ENCODE peak calls at places on chromosome X, in six cellular contexts. One of them, this sample, is unnamed.

GRCh38 chrX:5876984-5877655 is 351.5 kb downstream of the NLGN4X start:
- DNase-seq in neural crest cell: peak
- DNase-seq in transverse colon: peak
- DNase-seq in fibroblast of lung: no peak
- DNase-seq in right lobe of liver: no peak
- DNase-seq in heart left ventricle: no peak
- DNase-seq in this sample: peak

GRCh38 chrX:67342138-67342537 is 201.7 kb upstream of the AR start:
- DNase-seq in heart left ventricle: no peak
- DNase-seq in neural crest cell: no peak
- DNase-seq in right lobe of liver: no peak
- DNase-seq in fibroblast of lung: no peak
- DNase-seq in transverse colon: no peak
- DNase-seq in this sample: no peak

GRCh38 chrX:19063030-19063429 is 59.2 kb downstream of the ADGRG2 start:
- DNase-seq in heart left ventricle: no peak
- DNase-seq in right lobe of liver: no peak
- DNase-seq in transverse colon: no peak
- DNase-seq in fibroblast of lung: no peak
- DNase-seq in neural crest cell: no peak
- DNase-seq in this sample: no peak

GRCh38 chrX:16832301-16832700 is 37.9 kb downstream of the RBBP7 start:
- DNase-seq in heart left ventricle: no peak
- DNase-seq in transverse colon: no peak
- DNase-seq in right lobe of liver: no peak
- DNase-seq in neural crest cell: no peak
- DNase-seq in fibroblast of lung: no peak
- DNase-seq in this sample: no peak

GRCh38 chrX:109774706-109775105 is 41.6 kb upstream of the ACSL4 start:
- DNase-seq in heart left ventricle: no peak
- DNase-seq in right lobe of liver: no peak
- DNase-seq in neural crest cell: no peak
- DNase-seq in fibroblast of lung: peak
- DNase-seq in transverse colon: no peak
- DNase-seq in this sample: no peak

GRCh38 chrX:50996930-50997329 is 86.4 kb downstream of the BMP15 start:
- DNase-seq in right lobe of liver: no peak
- DNase-seq in fibroblast of lung: no peak
- DNase-seq in neural crest cell: no peak
- DNase-seq in transverse colon: no peak
- DNase-seq in heart left ventricle: no peak
- DNase-seq in this sample: no peak

GRCh38 chrX:27889878-27890277 is 82.1 kb downstream of the MAGEB10 start:
- DNase-seq in right lobe of liver: no peak
- DNase-seq in fibroblast of lung: no peak
- DNase-seq in heart left ventricle: no peak
- DNase-seq in transverse colon: no peak
- DNase-seq in neural crest cell: no peak
- DNase-seq in this sample: no peak

GRCh38 chrX:9438950-9439494 is 25.8 kb upstream of the TBL1X start:
- DNase-seq in neural crest cell: no peak
- DNase-seq in heart left ventricle: no peak
- DNase-seq in transverse colon: no peak
- DNase-seq in right lobe of liver: no peak
- DNase-seq in fibroblast of lung: no peak
- DNase-seq in this sample: no peak

GRCh38 chrX:42246814-42247213 is 323.5 kb upstream of the CASK start:
- DNase-seq in heart left ventricle: no peak
- DNase-seq in right lobe of liver: no peak
- DNase-seq in neural crest cell: no peak
- DNase-seq in fibroblast of lung: no peak
- DNase-seq in transverse colon: no peak
- DNase-seq in this sample: peak

GRCh38 chrX:115499112-115499805 is 61.7 kb upstream of the PLS3 start:
- DNase-seq in heart left ventricle: no peak
- DNase-seq in right lobe of liver: no peak
- DNase-seq in transverse colon: no peak
- DNase-seq in neural crest cell: no peak
- DNase-seq in fibroblast of lung: no peak
- DNase-seq in this sample: no peak

GRCh38 chrX:135086197-135086854 is 34.0 kb downstream of the ETDB start:
- DNase-seq in heart left ventricle: no peak
- DNase-seq in right lobe of liver: no peak
- DNase-seq in neural crest cell: no peak
- DNase-seq in transverse colon: peak
- DNase-seq in fibroblast of lung: peak
- DNase-seq in this sample: no peak
- TF ChIP-seq CTCF in heart left ventricle: peak
- TF ChIP-seq CTCF in right lobe of liver: peak
- TF ChIP-seq CTCF in neural crest cell: peak
- TF ChIP-seq CTCF in transverse colon: peak
- TF ChIP-seq CTCF in fibroblast of lung: peak
- TF ChIP-seq CTCF in this sample: no peak

GRCh38 chrX:48972214-48973164 is 845 bp upstream of the KCND1 start:
- DNase-seq in transverse colon: peak
- DNase-seq in right lobe of liver: peak
- DNase-seq in fibroblast of lung: peak
- DNase-seq in heart left ventricle: peak
- DNase-seq in neural crest cell: peak
- DNase-seq in this sample: no peak
- TF ChIP-seq CTCF in transverse colon: peak
- TF ChIP-seq CTCF in right lobe of liver: peak
- TF ChIP-seq CTCF in fibroblast of lung: peak
- TF ChIP-seq CTCF in heart left ventricle: peak
- TF ChIP-seq CTCF in neural crest cell: peak
- TF ChIP-seq CTCF in this sample: no peak

DNA sequence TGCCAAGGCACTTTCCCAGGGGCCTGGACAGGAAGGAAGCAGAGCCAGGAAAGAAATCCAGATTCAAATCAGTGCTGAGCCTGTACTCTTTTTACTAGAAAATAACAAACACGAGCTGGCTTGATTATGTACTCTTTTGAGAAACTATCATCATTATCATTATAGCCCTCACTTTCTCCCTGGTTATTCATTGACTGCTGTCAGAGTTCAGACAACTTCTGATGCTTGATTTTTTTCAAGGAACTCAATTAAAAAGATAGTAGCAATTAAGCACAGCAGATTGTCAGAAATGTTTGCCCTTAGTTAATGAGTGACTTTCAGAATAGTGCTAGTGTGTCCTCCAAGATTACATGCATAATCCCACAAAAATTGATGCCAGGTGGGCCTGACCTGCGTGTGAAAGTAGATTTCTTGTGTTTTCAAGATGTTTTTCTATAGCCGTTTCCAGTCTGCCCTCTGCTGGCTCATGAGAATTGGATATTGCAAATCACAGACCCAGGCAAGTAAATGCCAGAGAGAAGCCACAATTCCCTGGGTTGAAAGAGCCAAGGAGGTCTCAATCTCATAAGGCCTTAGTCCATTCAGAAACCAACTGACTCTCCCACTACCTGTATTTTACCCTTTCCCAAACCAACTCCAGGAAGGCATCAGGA is 14.3 kb upstream of the PNPLA4 start:
- DNase-seq in neural crest cell: no peak
- DNase-seq in right lobe of liver: no peak
- DNase-seq in heart left ventricle: no peak
- DNase-seq in fibroblast of lung: peak
- DNase-seq in transverse colon: peak
- DNase-seq in this sample: no peak
- TF ChIP-seq CTCF in neural crest cell: peak
- TF ChIP-seq CTCF in right lobe of liver: peak
- TF ChIP-seq CTCF in heart left ventricle: peak
- TF ChIP-seq CTCF in fibroblast of lung: peak
- TF ChIP-seq CTCF in transverse colon: no peak
- TF ChIP-seq CTCF in this sample: peak

GRCh38 chrX:151510203-151510602 is 53.3 kb upstream of the PASD1 start:
- DNase-seq in neural crest cell: no peak
- DNase-seq in right lobe of liver: no peak
- DNase-seq in heart left ventricle: no peak
- DNase-seq in transverse colon: no peak
- DNase-seq in fibroblast of lung: no peak
- DNase-seq in this sample: peak

DNA sequence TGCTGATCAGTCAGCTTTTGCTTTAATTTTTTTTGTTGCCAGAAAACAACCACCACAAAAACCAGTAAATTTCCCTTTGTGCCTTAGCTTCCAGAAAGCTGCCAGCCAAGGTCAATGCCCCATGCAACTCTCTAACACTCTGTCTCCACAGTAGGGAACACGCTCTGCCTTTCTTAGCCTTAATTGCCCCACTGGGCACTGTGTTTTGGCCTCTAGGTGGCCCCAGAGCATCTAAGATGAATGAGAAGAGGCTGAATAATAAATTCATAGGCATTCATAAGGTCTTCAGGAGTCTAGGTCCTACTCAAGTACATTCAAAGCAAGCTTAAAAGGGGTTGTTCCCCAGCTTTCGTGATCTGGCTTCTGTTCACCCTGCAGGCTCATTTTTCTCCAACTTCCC is 57.7 kb upstream of the PASD1 start:
- DNase-seq in fibroblast of lung: no peak
- DNase-seq in neural crest cell: peak
- DNase-seq in right lobe of liver: no peak
- DNase-seq in heart left ventricle: no peak
- DNase-seq in transverse colon: no peak
- DNase-seq in this sample: no peak
- TF ChIP-seq CTCF in fibroblast of lung: no peak
- TF ChIP-seq CTCF in neural crest cell: peak
- TF ChIP-seq CTCF in right lobe of liver: no peak
- TF ChIP-seq CTCF in heart left ventricle: peak
- TF ChIP-seq CTCF in transverse colon: no peak
- TF ChIP-seq CTCF in this sample: no peak

GRCh38 chrX:104309169-104309568 is 54.4 kb upstream of the ESX1 start:
- DNase-seq in fibroblast of lung: no peak
- DNase-seq in heart left ventricle: no peak
- DNase-seq in neural crest cell: no peak
- DNase-seq in transverse colon: no peak
- DNase-seq in right lobe of liver: no peak
- DNase-seq in this sample: no peak

GRCh38 chrX:104307341-104307740 is 52.6 kb upstream of the ESX1 start:
- DNase-seq in transverse colon: no peak
- DNase-seq in neural crest cell: no peak
- DNase-seq in right lobe of liver: no peak
- DNase-seq in fibroblast of lung: no peak
- DNase-seq in heart left ventricle: no peak
- DNase-seq in this sample: no peak

GRCh38 chrX:104306180-104306579 is 51.4 kb upstream of the ESX1 start:
- DNase-seq in transverse colon: no peak
- DNase-seq in right lobe of liver: no peak
- DNase-seq in heart left ventricle: no peak
- DNase-seq in fibroblast of lung: no peak
- DNase-seq in neural crest cell: no peak
- DNase-seq in this sample: no peak

GRCh38 chrX:104310657-104311056 is 55.9 kb upstream of the ESX1 start:
- DNase-seq in neural crest cell: no peak
- DNase-seq in right lobe of liver: no peak
- DNase-seq in transverse colon: no peak
- DNase-seq in heart left ventricle: no peak
- DNase-seq in fibroblast of lung: no peak
- DNase-seq in this sample: no peak

GRCh38 chrX:104310084-104310483 is 55.4 kb upstream of the ESX1 start:
- DNase-seq in right lobe of liver: no peak
- DNase-seq in fibroblast of lung: peak
- DNase-seq in heart left ventricle: no peak
- DNase-seq in transverse colon: no peak
- DNase-seq in neural crest cell: no peak
- DNase-seq in this sample: no peak
- TF ChIP-seq CTCF in right lobe of liver: peak
- TF ChIP-seq CTCF in fibroblast of lung: peak
- TF ChIP-seq CTCF in heart left ventricle: peak
- TF ChIP-seq CTCF in transverse colon: no peak
- TF ChIP-seq CTCF in neural crest cell: peak
- TF ChIP-seq CTCF in this sample: no peak

GRCh38 chrX:153736871-153737441 is 12.3 kb downstream of the ABCD1 start:
- DNase-seq in heart left ventricle: no peak
- DNase-seq in right lobe of liver: peak
- DNase-seq in neural crest cell: no peak
- DNase-seq in transverse colon: no peak
- DNase-seq in fibroblast of lung: no peak
- DNase-seq in this sample: no peak

GRCh38 chrX:153736071-153736820 is 11.6 kb downstream of the ABCD1 start:
- DNase-seq in transverse colon: no peak
- DNase-seq in fibroblast of lung: no peak
- DNase-seq in heart left ventricle: no peak
- DNase-seq in right lobe of liver: no peak
- DNase-seq in neural crest cell: no peak
- DNase-seq in this sample: no peak

GRCh38 chrX:153733651-153734240 is 9.1 kb downstream of the ABCD1 start:
- DNase-seq in transverse colon: no peak
- DNase-seq in neural crest cell: no peak
- DNase-seq in heart left ventricle: no peak
- DNase-seq in right lobe of liver: no peak
- DNase-seq in fibroblast of lung: no peak
- DNase-seq in this sample: no peak

GRCh38 chrX:153734871-153735270 is 10.2 kb downstream of the ABCD1 start:
- DNase-seq in right lobe of liver: no peak
- DNase-seq in neural crest cell: no peak
- DNase-seq in fibroblast of lung: no peak
- DNase-seq in heart left ventricle: no peak
- DNase-seq in transverse colon: no peak
- DNase-seq in this sample: no peak

GRCh38 chrX:153735274-153735673 is 10.6 kb downstream of the ABCD1 start:
- DNase-seq in fibroblast of lung: no peak
- DNase-seq in right lobe of liver: no peak
- DNase-seq in transverse colon: no peak
- DNase-seq in neural crest cell: no peak
- DNase-seq in heart left ventricle: no peak
- DNase-seq in this sample: no peak
- TF ChIP-seq CTCF in fibroblast of lung: no peak
- TF ChIP-seq CTCF in right lobe of liver: no peak
- TF ChIP-seq CTCF in transverse colon: no peak
- TF ChIP-seq CTCF in neural crest cell: no peak
- TF ChIP-seq CTCF in heart left ventricle: no peak
- TF ChIP-seq CTCF in this sample: no peak

DNA sequence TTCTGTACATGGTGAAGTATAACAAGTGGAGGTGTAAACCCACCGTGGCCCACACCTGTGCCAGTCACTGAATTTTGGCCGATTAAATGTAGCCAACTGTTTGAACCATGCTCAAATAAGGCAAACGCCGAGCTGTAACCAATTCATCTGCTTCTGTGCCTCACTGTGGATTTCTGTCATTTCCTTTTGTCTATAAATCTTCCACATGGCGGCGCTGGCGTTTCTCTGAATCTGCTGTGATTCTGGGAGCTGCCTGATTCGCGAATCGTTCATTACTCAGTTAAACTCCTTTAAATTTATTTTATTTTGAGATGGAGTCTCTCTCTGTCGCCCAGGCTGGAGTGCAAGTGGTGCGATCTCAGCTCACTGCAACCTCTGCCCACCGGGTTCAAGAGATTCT is 19.2 kb downstream of the SUPT20HL2 start:
- DNase-seq in neural crest cell: peak
- DNase-seq in heart left ventricle: peak
- DNase-seq in transverse colon: peak
- DNase-seq in fibroblast of lung: no peak
- DNase-seq in right lobe of liver: no peak
- DNase-seq in this sample: no peak
- TF ChIP-seq CTCF in neural crest cell: peak
- TF ChIP-seq CTCF in heart left ventricle: peak
- TF ChIP-seq CTCF in transverse colon: no peak
- TF ChIP-seq CTCF in fibroblast of lung: no peak
- TF ChIP-seq CTCF in right lobe of liver: no peak
- TF ChIP-seq CTCF in this sample: no peak

GRCh38 chrX:129115104-129115503 is 408.2 kb downstream of the SMARCA1 start:
- DNase-seq in transverse colon: peak
- DNase-seq in neural crest cell: peak
- DNase-seq in heart left ventricle: no peak
- DNase-seq in right lobe of liver: no peak
- DNase-seq in fibroblast of lung: peak
- DNase-seq in this sample: no peak
- TF ChIP-seq CTCF in transverse colon: no peak
- TF ChIP-seq CTCF in neural crest cell: peak
- TF ChIP-seq CTCF in heart left ventricle: no peak
- TF ChIP-seq CTCF in right lobe of liver: peak
- TF ChIP-seq CTCF in fibroblast of lung: no peak
- TF ChIP-seq CTCF in this sample: peak